ENCODE peak calls at places on chromosomes 12 and 14, in six cellular contexts. One of them, this sample, is unnamed.

GRCh38 chr14:72488551-72488950 is 405.4 kb downstream of the DPF3 start:
- DNase-seq in GM12891: no peak
- DNase-seq in K562: no peak
- DNase-seq in GM12878: no peak
- DNase-seq in H1: no peak
- DNase-seq in HepG2: no peak
- DNase-seq in this sample: no peak

GRCh38 chr12:121334513-121335343 is 17.5 kb downstream of the ANAPC5 start:
- DNase-seq in GM12891: no peak
- DNase-seq in K562: peak; percentile 58
- DNase-seq in GM12878: peak; percentile 26
- DNase-seq in H1: no peak
- DNase-seq in HepG2: peak; percentile 58
- DNase-seq in this sample: no peak

GRCh38 chr12:108573310-108573709 is 10.9 kb downstream of the ISCU start:
- DNase-seq in GM12891: no peak
- DNase-seq in K562: no peak
- DNase-seq in GM12878: peak; percentile 69
- DNase-seq in H1: no peak
- DNase-seq in HepG2: no peak
- DNase-seq in this sample: no peak

GRCh38 chr12:46124132-46124847 is 133.9 kb upstream of the SCAF11 start:
- DNase-seq in GM12891: no peak
- DNase-seq in K562: no peak
- DNase-seq in GM12878: no peak
- DNase-seq in H1: no peak
- DNase-seq in HepG2: no peak
- DNase-seq in this sample: no peak

GRCh38 chr12:48865441-48866290 is at the start of gene RND1:
- DNase-seq in GM12891: peak; percentile 84
- DNase-seq in K562: peak; percentile 95
- DNase-seq in GM12878: peak; percentile 89
- DNase-seq in H1: peak; percentile 91
- DNase-seq in HepG2: peak; percentile 94
- DNase-seq in this sample: peak; percentile 82

GRCh38 chr14:100332797-100333196 is 9.7 kb downstream of the SLC25A47 start:
- DNase-seq in GM12891: no peak
- DNase-seq in K562: no peak
- DNase-seq in GM12878: no peak
- DNase-seq in H1: no peak
- DNase-seq in HepG2: no peak
- DNase-seq in this sample: no peak

GRCh38 chr14:20686386-20687143 is 2.0 kb upstream of the ANG start:
- DNase-seq in GM12891: no peak
- DNase-seq in K562: no peak
- DNase-seq in GM12878: no peak
- DNase-seq in H1: no peak
- DNase-seq in HepG2: peak; percentile 98
- DNase-seq in this sample: no peak

GRCh38 chr12:12008232-12008850 is 62.4 kb upstream of the BCL2L14 start:
- DNase-seq in GM12891: no peak
- DNase-seq in K562: no peak
- DNase-seq in GM12878: no peak
- DNase-seq in H1: no peak
- DNase-seq in HepG2: no peak
- DNase-seq in this sample: no peak

GRCh38 chr14:70595443-70596185 is 4.8 kb downstream of the MED6 start:
- DNase-seq in GM12891: no peak
- DNase-seq in K562: no peak
- DNase-seq in GM12878: no peak
- DNase-seq in H1: no peak
- DNase-seq in HepG2: no peak
- DNase-seq in this sample: no peak

GRCh38 chr14:68951051-68951797 is 27.9 kb downstream of the ACTN1 start:
- DNase-seq in GM12891: no peak
- DNase-seq in K562: no peak
- DNase-seq in GM12878: no peak
- DNase-seq in H1: no peak
- DNase-seq in HepG2: no peak
- DNase-seq in this sample: no peak

GRCh38 chr12:34396006-34396860 is 373.9 kb downstream of the ALG10 start:
- DNase-seq in GM12891: no peak
- DNase-seq in K562: no peak
- DNase-seq in GM12878: no peak
- DNase-seq in H1: no peak
- DNase-seq in HepG2: no peak
- DNase-seq in this sample: no peak

GRCh38 chr12:107929436-107929835 is 154.9 kb downstream of the ASCL4 start:
- DNase-seq in GM12891: no peak
- DNase-seq in K562: peak; percentile 34
- DNase-seq in GM12878: no peak
- DNase-seq in H1: no peak
- DNase-seq in HepG2: peak; percentile 35
- DNase-seq in this sample: no peak

GRCh38 chr12:96471368-96472040 is 17.9 kb upstream of the CFAP54 start:
- DNase-seq in GM12891: no peak
- DNase-seq in K562: no peak
- DNase-seq in GM12878: no peak
- DNase-seq in H1: no peak
- DNase-seq in HepG2: no peak
- DNase-seq in this sample: no peak

GRCh38 chr14:86574778-86575129 is 1044.8 kb downstream of the FLRT2 start:
- DNase-seq in GM12891: no peak
- DNase-seq in K562: no peak
- DNase-seq in GM12878: no peak
- DNase-seq in H1: no peak
- DNase-seq in HepG2: no peak
- DNase-seq in this sample: no peak
- TF ChIP-seq POLR2A in GM12891: no peak
- TF ChIP-seq POLR2A in K562: no peak
- TF ChIP-seq POLR2A in GM12878: no peak
- TF ChIP-seq POLR2A in H1: no peak
- TF ChIP-seq POLR2A in HepG2: no peak
- TF ChIP-seq POLR2A in this sample: no peak

GRCh38 chr12:94168041-94168440 is 19.7 kb downstream of the PLXNC1 start:
- DNase-seq in GM12891: no peak
- DNase-seq in K562: no peak
- DNase-seq in GM12878: no peak
- DNase-seq in H1: no peak
- DNase-seq in HepG2: no peak
- DNase-seq in this sample: no peak
- TF ChIP-seq POLR2AphosphoS5 in GM12891: no peak
- TF ChIP-seq POLR2AphosphoS5 in K562: no peak
- TF ChIP-seq POLR2AphosphoS5 in GM12878: no peak
- TF ChIP-seq POLR2AphosphoS5 in H1: no peak
- TF ChIP-seq POLR2AphosphoS5 in HepG2: no peak
- TF ChIP-seq POLR2AphosphoS5 in this sample: no peak

DNA sequence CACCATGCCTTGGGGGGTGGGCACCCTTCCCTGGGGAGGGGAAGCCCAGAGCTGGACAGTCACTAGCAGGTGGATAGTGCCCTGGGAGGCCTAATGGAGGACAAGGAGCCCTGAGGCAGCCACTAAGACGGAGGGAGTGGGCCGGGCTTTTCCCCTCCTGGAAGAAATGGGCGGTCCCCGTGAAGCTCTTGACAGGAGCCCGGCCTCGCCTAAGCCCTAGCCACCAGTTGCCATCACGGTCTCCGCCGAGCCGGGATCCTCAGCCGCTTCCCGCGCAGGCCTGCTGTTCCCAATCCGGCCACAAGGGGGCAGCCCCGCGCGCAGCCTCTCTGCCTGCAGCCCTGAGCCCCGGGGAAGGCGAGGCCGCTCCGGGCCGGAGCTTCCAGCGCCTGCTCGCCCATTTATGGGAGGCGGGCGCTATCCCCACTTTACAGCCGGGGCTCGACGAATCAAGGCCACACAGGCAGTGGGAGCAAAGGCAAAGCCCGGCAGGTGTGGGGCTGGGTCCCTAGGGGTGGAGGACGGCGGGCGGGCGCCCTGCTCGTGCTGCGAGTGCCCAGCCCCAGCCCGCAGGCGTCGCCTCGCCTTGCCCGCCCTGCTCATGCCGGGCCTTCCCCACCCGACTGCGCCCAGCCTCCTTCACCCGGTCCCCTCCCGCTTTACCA is 61.5 kb downstream of the LGMN start:
- DNase-seq in GM12891: peak; percentile 84
- DNase-seq in K562: peak; percentile 88
- DNase-seq in GM12878: no peak
- DNase-seq in H1: peak; percentile 66
- DNase-seq in HepG2: no peak
- DNase-seq in this sample: peak; percentile 98
- TF ChIP-seq TAF1 in GM12891: no peak
- TF ChIP-seq TAF1 in K562: no peak
- TF ChIP-seq TAF1 in GM12878: no peak
- TF ChIP-seq TAF1 in H1: peak; percentile 84
- TF ChIP-seq TAF1 in HepG2: no peak
- TF ChIP-seq TAF1 in this sample: no peak

GRCh38 chr12:90902596-90902995 is 52.4 kb downstream of the CCER1 start:
- DNase-seq in GM12891: no peak
- DNase-seq in K562: no peak
- DNase-seq in GM12878: no peak
- DNase-seq in H1: no peak
- DNase-seq in HepG2: no peak
- DNase-seq in this sample: no peak

GRCh38 chr12:90908465-90908864 is 46.5 kb downstream of the CCER1 start:
- DNase-seq in GM12891: no peak
- DNase-seq in K562: no peak
- DNase-seq in GM12878: no peak
- DNase-seq in H1: no peak
- DNase-seq in HepG2: no peak
- DNase-seq in this sample: no peak

GRCh38 chr12:90909069-90909676 is 45.8 kb downstream of the CCER1 start:
- DNase-seq in GM12891: peak; percentile 1
- DNase-seq in K562: no peak
- DNase-seq in GM12878: no peak
- DNase-seq in H1: no peak
- DNase-seq in HepG2: peak; percentile 6
- DNase-seq in this sample: no peak

GRCh38 chr12:90910958-90911357 is 44.0 kb downstream of the CCER1 start:
- DNase-seq in GM12891: no peak
- DNase-seq in K562: no peak
- DNase-seq in GM12878: no peak
- DNase-seq in H1: no peak
- DNase-seq in HepG2: no peak
- DNase-seq in this sample: no peak

GRCh38 chr12:90905691-90906370 is 49.1 kb downstream of the CCER1 start:
- DNase-seq in GM12891: no peak
- DNase-seq in K562: no peak
- DNase-seq in GM12878: no peak
- DNase-seq in H1: no peak
- DNase-seq in HepG2: no peak
- DNase-seq in this sample: no peak
- TF ChIP-seq POLR2A in GM12891: no peak
- TF ChIP-seq POLR2A in K562: no peak
- TF ChIP-seq POLR2A in GM12878: no peak
- TF ChIP-seq POLR2A in H1: no peak
- TF ChIP-seq POLR2A in HepG2: no peak
- TF ChIP-seq POLR2A in this sample: no peak

GRCh38 chr12:68739891-68740290 is 6.1 kb upstream of the SLC35E3 start:
- DNase-seq in GM12891: no peak
- DNase-seq in K562: no peak
- DNase-seq in GM12878: no peak
- DNase-seq in H1: no peak
- DNase-seq in HepG2: no peak
- DNase-seq in this sample: no peak
- TF ChIP-seq POLR2AphosphoS5 in GM12891: no peak
- TF ChIP-seq POLR2AphosphoS5 in K562: no peak
- TF ChIP-seq POLR2AphosphoS5 in GM12878: no peak
- TF ChIP-seq POLR2AphosphoS5 in H1: no peak
- TF ChIP-seq POLR2AphosphoS5 in HepG2: no peak
- TF ChIP-seq POLR2AphosphoS5 in this sample: no peak

GRCh38 chr14:101358726-101359125 is 202.6 kb upstream of the DIO3 start:
- DNase-seq in GM12891: no peak
- DNase-seq in K562: no peak
- DNase-seq in GM12878: no peak
- DNase-seq in H1: no peak
- DNase-seq in HepG2: no peak
- DNase-seq in this sample: no peak
- TF ChIP-seq TAF1 in GM12891: no peak
- TF ChIP-seq TAF1 in K562: no peak
- TF ChIP-seq TAF1 in GM12878: no peak
- TF ChIP-seq TAF1 in H1: no peak
- TF ChIP-seq TAF1 in HepG2: no peak
- TF ChIP-seq TAF1 in this sample: no peak

DNA sequence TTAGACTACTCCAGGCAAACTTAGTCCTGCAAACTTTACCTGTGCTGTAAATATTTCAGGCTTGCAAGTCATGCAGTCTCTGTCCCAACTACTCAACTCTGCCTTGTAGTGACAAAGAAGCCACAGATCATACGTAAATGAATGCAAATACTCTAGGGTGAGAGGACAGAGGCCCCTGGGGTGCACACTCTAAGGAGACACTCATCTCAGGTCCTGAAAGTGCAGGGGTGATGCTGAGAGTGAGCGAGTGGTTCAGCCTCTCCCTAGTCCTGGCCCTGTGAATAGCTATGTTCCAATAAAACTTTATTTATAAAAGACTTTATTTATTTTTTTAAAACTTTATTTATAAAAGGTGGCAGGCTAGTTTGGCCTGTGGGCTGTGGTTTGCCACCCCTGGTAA is 34.9 kb downstream of the HCAR2 start:
- DNase-seq in GM12891: no peak
- DNase-seq in K562: no peak
- DNase-seq in GM12878: no peak
- DNase-seq in H1: no peak
- DNase-seq in HepG2: no peak
- DNase-seq in this sample: no peak
- TF ChIP-seq POLR2A in GM12891: no peak
- TF ChIP-seq POLR2A in K562: no peak
- TF ChIP-seq POLR2A in GM12878: no peak
- TF ChIP-seq POLR2A in H1: no peak
- TF ChIP-seq POLR2A in HepG2: no peak
- TF ChIP-seq POLR2A in this sample: no peak

GRCh38 chr14:75125617-75126016 is 1.2 kb downstream of the NEK9 start:
- DNase-seq in GM12891: no peak
- DNase-seq in K562: no peak
- DNase-seq in GM12878: no peak
- DNase-seq in H1: no peak
- DNase-seq in HepG2: no peak
- DNase-seq in this sample: no peak

GRCh38 chr14:75126121-75126544 is 715 bp downstream of the NEK9 start:
- DNase-seq in GM12891: no peak
- DNase-seq in K562: no peak
- DNase-seq in GM12878: no peak
- DNase-seq in H1: no peak
- DNase-seq in HepG2: no peak
- DNase-seq in this sample: no peak

GRCh38 chr14:75126679-75127473 is at the start of gene NEK9:
- DNase-seq in GM12891: peak; percentile 85
- DNase-seq in K562: peak; percentile 68
- DNase-seq in GM12878: peak; percentile 45
- DNase-seq in H1: peak; percentile 56
- DNase-seq in HepG2: peak; percentile 73
- DNase-seq in this sample: peak; percentile 87

GRCh38 chr14:75121559-75121958 is 5.3 kb downstream of the NEK9 start:
- DNase-seq in GM12891: no peak
- DNase-seq in K562: no peak
- DNase-seq in GM12878: no peak
- DNase-seq in H1: no peak
- DNase-seq in HepG2: no peak
- DNase-seq in this sample: no peak

GRCh38 chr14:75123991-75124390 is 2.9 kb downstream of the NEK9 start:
- DNase-seq in GM12891: no peak
- DNase-seq in K562: peak; percentile 38
- DNase-seq in GM12878: no peak
- DNase-seq in H1: no peak
- DNase-seq in HepG2: no peak
- DNase-seq in this sample: no peak
- TF ChIP-seq POLR2AphosphoS5 in GM12891: no peak
- TF ChIP-seq POLR2AphosphoS5 in K562: no peak
- TF ChIP-seq POLR2AphosphoS5 in GM12878: no peak
- TF ChIP-seq POLR2AphosphoS5 in H1: no peak
- TF ChIP-seq POLR2AphosphoS5 in HepG2: no peak
- TF ChIP-seq POLR2AphosphoS5 in this sample: no peak